ENCODE peak calls at places on chromosomes 13 and 19, in seven cellular contexts. One of them, this sample, is unnamed.

GRCh38 chr19:35240322-35240721 is 8.5 kb upstream of the LSR start:
- DNase-seq in HepG2: no peak
- DNase-seq in left ventricle myocardium inferior: no peak
- DNase-seq in psoas muscle: no peak
- DNase-seq in SJCRH30: no peak
- DNase-seq in left lung: no peak
- DNase-seq in HCT116: no peak
- DNase-seq in this sample: no peak

GRCh38 chr19:49506575-49507105 is 5.8 kb upstream of the FCGRT start:
- DNase-seq in HepG2: peak; percentile 71
- DNase-seq in left ventricle myocardium inferior: peak; percentile 43
- DNase-seq in psoas muscle: peak; percentile 76
- DNase-seq in SJCRH30: peak; percentile 78
- DNase-seq in left lung: no peak
- DNase-seq in HCT116: no peak
- DNase-seq in this sample: no peak

GRCh38 chr19:6963937-6964336 is 57.3 kb downstream of the MBD3L2B start:
- DNase-seq in HepG2: no peak
- DNase-seq in left ventricle myocardium inferior: no peak
- DNase-seq in psoas muscle: no peak
- DNase-seq in SJCRH30: peak; percentile 3
- DNase-seq in left lung: no peak
- DNase-seq in HCT116: peak; percentile 7
- DNase-seq in this sample: no peak

GRCh38 chr19:1457031-1457739 is 7.3 kb downstream of the APC2 start:
- DNase-seq in HepG2: no peak
- DNase-seq in left ventricle myocardium inferior: no peak
- DNase-seq in psoas muscle: peak; percentile 44
- DNase-seq in SJCRH30: no peak
- DNase-seq in left lung: no peak
- DNase-seq in HCT116: no peak
- DNase-seq in this sample: no peak

GRCh38 chr19:16849168-16849567 is 20.0 kb downstream of the SIN3B start:
- DNase-seq in HepG2: no peak
- DNase-seq in left ventricle myocardium inferior: no peak
- DNase-seq in psoas muscle: no peak
- DNase-seq in SJCRH30: no peak
- DNase-seq in left lung: no peak
- DNase-seq in HCT116: no peak
- DNase-seq in this sample: peak; percentile 45

GRCh38 chr19:5951338-5951861 is 26.5 kb downstream of the RANBP3 start:
- DNase-seq in HepG2: no peak
- DNase-seq in left ventricle myocardium inferior: no peak
- DNase-seq in psoas muscle: no peak
- DNase-seq in SJCRH30: no peak
- DNase-seq in left lung: peak; percentile 77
- DNase-seq in HCT116: no peak
- DNase-seq in this sample: no peak

GRCh38 chr19:44202470-44202869 is 9.9 kb upstream of the ZNF227 start:
- DNase-seq in HepG2: no peak
- DNase-seq in left ventricle myocardium inferior: no peak
- DNase-seq in psoas muscle: no peak
- DNase-seq in SJCRH30: no peak
- DNase-seq in left lung: no peak
- DNase-seq in HCT116: no peak
- DNase-seq in this sample: no peak

GRCh38 chr13:28492527-28493367 is 2.2 kb downstream of the FLT1 start:
- DNase-seq in HepG2: no peak
- DNase-seq in left ventricle myocardium inferior: no peak
- DNase-seq in psoas muscle: no peak
- DNase-seq in SJCRH30: no peak
- DNase-seq in left lung: no peak
- DNase-seq in HCT116: no peak
- DNase-seq in this sample: no peak

GRCh38 chr19:7460562-7460966 is 28.3 kb downstream of the PEX11G start:
- DNase-seq in HepG2: no peak
- DNase-seq in left ventricle myocardium inferior: no peak
- DNase-seq in psoas muscle: no peak
- DNase-seq in SJCRH30: no peak
- DNase-seq in left lung: no peak
- DNase-seq in HCT116: no peak
- DNase-seq in this sample: no peak

GRCh38 chr13:111049791-111050538 is 65.1 kb upstream of the ARHGEF7 start:
- DNase-seq in HepG2: no peak
- DNase-seq in left ventricle myocardium inferior: no peak
- DNase-seq in psoas muscle: no peak
- DNase-seq in SJCRH30: peak; percentile 29
- DNase-seq in left lung: peak; percentile 43
- DNase-seq in HCT116: no peak
- DNase-seq in this sample: no peak

GRCh38 chr19:3976495-3977241 is 5.8 kb upstream of the DAPK3 start:
- DNase-seq in HepG2: no peak
- DNase-seq in left ventricle myocardium inferior: no peak
- DNase-seq in psoas muscle: peak; percentile 92
- DNase-seq in SJCRH30: no peak
- DNase-seq in left lung: no peak
- DNase-seq in HCT116: no peak
- DNase-seq in this sample: no peak

GRCh38 chr19:4594199-4594598 is 34.7 kb upstream of the SEMA6B start:
- DNase-seq in HepG2: no peak
- DNase-seq in left ventricle myocardium inferior: no peak
- DNase-seq in psoas muscle: no peak
- DNase-seq in SJCRH30: no peak
- DNase-seq in left lung: no peak
- DNase-seq in HCT116: no peak
- DNase-seq in this sample: no peak

GRCh38 chr19:34173145-34173956 is 1.0 kb downstream of the LSM14A start:
- DNase-seq in HepG2: peak; percentile 82
- DNase-seq in left ventricle myocardium inferior: no peak
- DNase-seq in psoas muscle: peak; percentile 54
- DNase-seq in SJCRH30: peak; percentile 16
- DNase-seq in left lung: no peak
- DNase-seq in HCT116: no peak
- DNase-seq in this sample: peak; percentile 16

GRCh38 chr19:54464044-54464623 is 556 bp upstream of the LENG9 start:
- DNase-seq in HepG2: peak; percentile 96
- DNase-seq in left ventricle myocardium inferior: peak; percentile 79
- DNase-seq in psoas muscle: peak; percentile 86
- DNase-seq in SJCRH30: peak; percentile 79
- DNase-seq in left lung: peak; percentile 92
- DNase-seq in HCT116: peak; percentile 97
- DNase-seq in this sample: peak; percentile 99

GRCh38 chr19:58575183-58576041 is 2.3 kb upstream of the MZF1 start:
- DNase-seq in HepG2: peak; percentile 83
- DNase-seq in left ventricle myocardium inferior: peak; percentile 92
- DNase-seq in psoas muscle: peak; percentile 94
- DNase-seq in SJCRH30: peak; percentile 83
- DNase-seq in left lung: peak; percentile 96
- DNase-seq in HCT116: peak; percentile 79
- DNase-seq in this sample: peak; percentile 49

GRCh38 chr19:16671652-16672274 is 10.8 kb downstream of the TMEM38A start:
- DNase-seq in HepG2: no peak
- DNase-seq in left ventricle myocardium inferior: peak; percentile 56
- DNase-seq in psoas muscle: peak; percentile 92
- DNase-seq in SJCRH30: peak; percentile 89
- DNase-seq in left lung: peak; percentile 24
- DNase-seq in HCT116: no peak
- DNase-seq in this sample: no peak

GRCh38 chr13:107121793-107122192 is 553.9 kb upstream of the ARGLU1 start:
- DNase-seq in HepG2: no peak
- DNase-seq in left ventricle myocardium inferior: no peak
- DNase-seq in psoas muscle: no peak
- DNase-seq in SJCRH30: no peak
- DNase-seq in left lung: no peak
- DNase-seq in HCT116: no peak
- DNase-seq in this sample: no peak

GRCh38 chr19:39296055-39296645 is at the start of gene IFNL1:
- DNase-seq in HepG2: no peak
- DNase-seq in left ventricle myocardium inferior: no peak
- DNase-seq in psoas muscle: no peak
- DNase-seq in SJCRH30: no peak
- DNase-seq in left lung: no peak
- DNase-seq in HCT116: no peak
- DNase-seq in this sample: peak; percentile 6

GRCh38 chr13:74465279-74465678 is 331.1 kb upstream of the KLF12 start:
- DNase-seq in HepG2: no peak
- DNase-seq in left ventricle myocardium inferior: no peak
- DNase-seq in psoas muscle: no peak
- DNase-seq in SJCRH30: peak; percentile 30
- DNase-seq in left lung: no peak
- DNase-seq in HCT116: no peak
- DNase-seq in this sample: no peak

DNA sequence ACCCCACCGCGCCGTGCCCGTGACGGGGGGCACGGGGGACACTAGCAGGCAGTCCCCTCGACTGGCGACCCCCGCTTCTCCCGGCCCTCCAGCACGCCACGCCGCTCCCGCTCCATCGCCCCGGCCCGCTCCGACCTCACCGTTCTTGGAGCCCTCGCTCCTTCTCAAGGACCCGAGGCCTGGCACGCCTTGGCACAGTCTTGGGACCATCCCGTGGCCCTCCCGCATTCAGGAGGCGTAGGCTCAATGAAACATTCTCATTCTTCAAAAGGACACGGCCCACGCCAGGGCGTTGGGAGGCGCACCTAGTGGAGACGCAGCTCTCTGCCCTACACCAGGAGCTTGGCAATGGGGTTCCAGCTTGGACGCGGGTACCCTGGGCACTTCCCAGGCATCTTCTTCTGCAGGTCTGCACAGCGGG is 473 bp upstream of the CERS1 start:
- DNase-seq in HepG2: no peak
- DNase-seq in left ventricle myocardium inferior: no peak
- DNase-seq in psoas muscle: no peak
- DNase-seq in SJCRH30: no peak
- DNase-seq in left lung: peak; percentile 81
- DNase-seq in HCT116: no peak
- DNase-seq in this sample: no peak
- H3K27ac ChIP-seq in HepG2: no peak overlapping the region
- H3K27ac ChIP-seq in left ventricle myocardium inferior: no peak overlapping the region
- H3K27ac ChIP-seq in psoas muscle: no peak overlapping the region
- H3K27ac ChIP-seq in SJCRH30: no peak overlapping the region
- H3K27ac ChIP-seq in left lung: no peak overlapping the region
- H3K27ac ChIP-seq in HCT116: no peak overlapping the region
- H3K27ac ChIP-seq in this sample: no peak overlapping the region

GRCh38 chr13:79866436-79866835 is 385.5 kb downstream of the NDFIP2 start:
- DNase-seq in HepG2: no peak
- DNase-seq in left ventricle myocardium inferior: no peak
- DNase-seq in psoas muscle: no peak
- DNase-seq in SJCRH30: no peak
- DNase-seq in left lung: no peak
- DNase-seq in HCT116: no peak
- DNase-seq in this sample: no peak

GRCh38 chr13:79869326-79869725 is 388.4 kb downstream of the NDFIP2 start:
- DNase-seq in HepG2: peak; percentile 54
- DNase-seq in left ventricle myocardium inferior: no peak
- DNase-seq in psoas muscle: no peak
- DNase-seq in SJCRH30: no peak
- DNase-seq in left lung: no peak
- DNase-seq in HCT116: no peak
- DNase-seq in this sample: no peak

GRCh38 chr13:79870123-79870522 is 389.2 kb downstream of the NDFIP2 start:
- DNase-seq in HepG2: no peak
- DNase-seq in left ventricle myocardium inferior: no peak
- DNase-seq in psoas muscle: no peak
- DNase-seq in SJCRH30: no peak
- DNase-seq in left lung: no peak
- DNase-seq in HCT116: no peak
- DNase-seq in this sample: no peak

GRCh38 chr13:79870766-79871165 is 389.8 kb downstream of the NDFIP2 start:
- DNase-seq in HepG2: no peak
- DNase-seq in left ventricle myocardium inferior: no peak
- DNase-seq in psoas muscle: no peak
- DNase-seq in SJCRH30: no peak
- DNase-seq in left lung: no peak
- DNase-seq in HCT116: no peak
- DNase-seq in this sample: no peak

DNA sequence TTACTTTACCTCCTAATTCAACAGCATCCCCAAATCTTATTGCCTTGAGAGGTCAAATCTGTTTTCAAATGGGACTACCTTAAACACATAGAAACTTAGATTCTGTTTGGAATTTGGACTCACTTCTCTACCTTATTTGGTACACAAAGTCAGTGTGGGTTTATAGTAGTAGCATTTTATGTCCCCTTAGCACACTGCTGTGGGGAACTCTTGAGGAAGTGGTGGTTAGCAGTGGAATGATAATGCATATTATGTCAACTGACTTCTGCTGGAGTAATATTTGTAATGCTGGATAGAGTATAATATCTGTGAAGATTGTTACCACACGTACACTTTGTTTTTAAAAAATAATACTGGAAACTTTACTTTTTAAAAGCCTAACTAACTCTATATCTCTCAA is 386.3 kb downstream of the NDFIP2 start:
- DNase-seq in HepG2: no peak
- DNase-seq in left ventricle myocardium inferior: no peak
- DNase-seq in psoas muscle: no peak
- DNase-seq in SJCRH30: no peak
- DNase-seq in left lung: no peak
- DNase-seq in HCT116: no peak
- DNase-seq in this sample: no peak
- H3K27ac ChIP-seq in HepG2: no peak overlapping the region
- H3K27ac ChIP-seq in left ventricle myocardium inferior: no peak overlapping the region
- H3K27ac ChIP-seq in psoas muscle: no peak overlapping the region
- H3K27ac ChIP-seq in SJCRH30: no peak overlapping the region
- H3K27ac ChIP-seq in left lung: no peak overlapping the region
- H3K27ac ChIP-seq in HCT116: no peak overlapping the region
- H3K27ac ChIP-seq in this sample: no peak overlapping the region

GRCh38 chr19:18502236-18502632 is 19.6 kb downstream of the ELL start:
- DNase-seq in HepG2: no peak
- DNase-seq in left ventricle myocardium inferior: no peak
- DNase-seq in psoas muscle: no peak
- DNase-seq in SJCRH30: no peak
- DNase-seq in left lung: no peak
- DNase-seq in HCT116: no peak
- DNase-seq in this sample: no peak

GRCh38 chr19:18503337-18503970 is 18.4 kb downstream of the ELL start:
- DNase-seq in HepG2: no peak
- DNase-seq in left ventricle myocardium inferior: no peak
- DNase-seq in psoas muscle: peak; percentile 75
- DNase-seq in SJCRH30: no peak
- DNase-seq in left lung: no peak
- DNase-seq in HCT116: no peak
- DNase-seq in this sample: no peak

GRCh38 chr19:18501832-18502231 is 20.0 kb downstream of the ELL start:
- DNase-seq in HepG2: no peak
- DNase-seq in left ventricle myocardium inferior: peak; percentile 67
- DNase-seq in psoas muscle: peak; percentile 81
- DNase-seq in SJCRH30: no peak
- DNase-seq in left lung: no peak
- DNase-seq in HCT116: no peak
- DNase-seq in this sample: no peak

GRCh38 chr19:18501351-18501750 is 20.5 kb downstream of the ELL start:
- DNase-seq in HepG2: no peak
- DNase-seq in left ventricle myocardium inferior: no peak
- DNase-seq in psoas muscle: no peak
- DNase-seq in SJCRH30: no peak
- DNase-seq in left lung: no peak
- DNase-seq in HCT116: no peak
- DNase-seq in this sample: no peak

GRCh38 chr19:18502633-18503294 is 19.1 kb downstream of the ELL start:
- DNase-seq in HepG2: no peak
- DNase-seq in left ventricle myocardium inferior: peak; percentile 56
- DNase-seq in psoas muscle: peak; percentile 75
- DNase-seq in SJCRH30: no peak
- DNase-seq in left lung: peak; percentile 90
- DNase-seq in HCT116: no peak
- DNase-seq in this sample: no peak
- H3K27ac ChIP-seq in HepG2: no peak overlapping the region
- H3K27ac ChIP-seq in left ventricle myocardium inferior: peak overlapping the region; percentile 94
- H3K27ac ChIP-seq in psoas muscle: peak overlapping the region; percentile 84
- H3K27ac ChIP-seq in SJCRH30: no peak overlapping the region
- H3K27ac ChIP-seq in left lung: peak overlapping the region; percentile 26
- H3K27ac ChIP-seq in HCT116: no peak overlapping the region
- H3K27ac ChIP-seq in this sample: no peak overlapping the region

GRCh38 chr13:103157434-103158145 is 91.4 kb upstream of the SLC10A2 start:
- DNase-seq in HepG2: no peak
- DNase-seq in left ventricle myocardium inferior: no peak
- DNase-seq in psoas muscle: no peak
- DNase-seq in SJCRH30: no peak
- DNase-seq in left lung: no peak
- DNase-seq in HCT116: no peak
- DNase-seq in this sample: no peak
- H3K27ac ChIP-seq in HepG2: no peak overlapping the region
- H3K27ac ChIP-seq in left ventricle myocardium inferior: no peak overlapping the region
- H3K27ac ChIP-seq in psoas muscle: no peak overlapping the region
- H3K27ac ChIP-seq in SJCRH30: no peak overlapping the region
- H3K27ac ChIP-seq in left lung: no peak overlapping the region
- H3K27ac ChIP-seq in HCT116: no peak overlapping the region
- H3K27ac ChIP-seq in this sample: peak overlapping the region; percentile 42